ENCODE peak calls at places on chromosome 9, in seven cellular contexts. T is skeletal muscle cell, U is caudate nucleus, O is sciatic nerve, Z is NCI-H345, E is upper lobe of right lung, J is GM13976. L is an unnamed sample.

GRCh38 chr9:111965566-111966019 is 69.0 kb downstream of the UGCG start:
- DNase-seq in U (no peak), O (no peak), T (peak; percentile 95), Z (no peak), J (peak; percentile 62), E (no peak), L (no peak)

GRCh38 chr9:278651-279050 is 64.0 kb downstream of the DOCK8 start:
- DNase-seq in O (no peak), Z (no peak), E (no peak), T (no peak), J (peak; percentile 22), U (no peak), L (no peak)

GRCh38 chr9:90309809-90310522 is 332.7 kb downstream of the DIRAS2 start:
- DNase-seq in E (no peak), O (no peak), U (no peak), Z (no peak), T (no peak), J (no peak), L (no peak)

GRCh38 chr9:36173861-36174260 is 4.7 kb downstream of the CCIN start:
- DNase-seq in E (no peak), U (no peak), O (peak; percentile 13), J (no peak), Z (no peak), T (no peak), L (no peak)

GRCh38 chr9:706606-707451 is 134.7 kb upstream of the DMRT1 start:
- DNase-seq in E (peak; percentile 84), T (peak; percentile 34), Z (no peak), U (no peak), O (peak; percentile 84), J (peak; percentile 41), L (peak; percentile 50)

GRCh38 chr9:134475051-134475790 is 149.0 kb downstream of the RXRA start:
- DNase-seq in Z (no peak), E (no peak), T (peak; percentile 47), J (peak; percentile 65), U (no peak), O (peak; percentile 87), L (no peak)

GRCh38 chr9:130847306-130848217 is 12.5 kb downstream of the ABL1 start:
- DNase-seq in J (no peak), T (peak; percentile 100), U (no peak), E (no peak), O (peak; percentile 86), Z (no peak), L (no peak)

GRCh38 chr9:130421802-130422276 is 22.9 kb upstream of the ASS1 start:
- DNase-seq in O (no peak), Z (peak; percentile 61), J (no peak), T (peak; percentile 63), U (no peak), E (no peak), L (peak; percentile 74)

GRCh38 chr9:137506702-137507171 is 43.5 kb downstream of the PNPLA7 start:
- DNase-seq in Z (no peak), O (no peak), T (peak; percentile 19), J (no peak), E (no peak), U (no peak), L (no peak)

GRCh38 chr9:128275198-128276007 is at the start of gene GOLGA2:
- DNase-seq in U (no peak), J (peak; percentile 87), Z (peak; percentile 74), E (no peak), T (no peak), O (peak; percentile 76), L (no peak)

GRCh38 chr9:133201424-133202144 is 7.5 kb downstream of the OBP2B start:
- DNase-seq in O (no peak), Z (no peak), U (no peak), T (no peak), J (no peak), E (peak; percentile 52), L (no peak)

GRCh38 chr9:95732803-95733686 is 142.4 kb upstream of the ERCC6L2 start:
- DNase-seq in T (no peak), U (no peak), J (no peak), Z (no peak), E (no peak), O (peak; percentile 36), L (no peak)

L was measured in frontal cortex.